ENCODE peak calls at places on chromosomes 13 and 19, in five cellular contexts. One of them, this sample, is unnamed.

GRCh38 chr13:113061796-113062425 is 43.7 kb upstream of the F7 start:
- DNase-seq in B cell: no peak
- DNase-seq in HTR-8/SVneo: no peak
- DNase-seq in CD8-positive, alpha-beta memory T cell: no peak
- DNase-seq in stimulated activated CD8-positive, alpha-beta memory T cell treated with anti-CD3 and anti-CD28 coated beads, Interleukin-7, amount 100 ng/mL, for 1 hour: no peak
- DNase-seq in this sample: no peak

GRCh38 chr19:10070730-10071446 is 15.2 kb upstream of the SHFL start:
- DNase-seq in B cell: no peak
- DNase-seq in HTR-8/SVneo: no peak
- DNase-seq in CD8-positive, alpha-beta memory T cell: no peak
- DNase-seq in stimulated activated CD8-positive, alpha-beta memory T cell treated with anti-CD3 and anti-CD28 coated beads, Interleukin-7, amount 100 ng/mL, for 1 hour: no peak
- DNase-seq in this sample: no peak

GRCh38 chr13:32548837-32549236 is 10.2 kb upstream of the N4BP2L2 start:
- DNase-seq in B cell: no peak
- DNase-seq in HTR-8/SVneo: no peak
- DNase-seq in CD8-positive, alpha-beta memory T cell: no peak
- DNase-seq in stimulated activated CD8-positive, alpha-beta memory T cell treated with anti-CD3 and anti-CD28 coated beads, Interleukin-7, amount 100 ng/mL, for 1 hour: no peak
- DNase-seq in this sample: peak; percentile 77

GRCh38 chr19:36059180-36059910 is 4.6 kb downstream of the WDR62 start:
- DNase-seq in B cell: no peak
- DNase-seq in HTR-8/SVneo: no peak
- DNase-seq in CD8-positive, alpha-beta memory T cell: no peak
- DNase-seq in stimulated activated CD8-positive, alpha-beta memory T cell treated with anti-CD3 and anti-CD28 coated beads, Interleukin-7, amount 100 ng/mL, for 1 hour: no peak
- DNase-seq in this sample: no peak

GRCh38 chr13:51317262-51317661 is 22.2 kb upstream of the SERPINE3 start:
- DNase-seq in B cell: no peak
- DNase-seq in HTR-8/SVneo: no peak
- DNase-seq in CD8-positive, alpha-beta memory T cell: no peak
- DNase-seq in stimulated activated CD8-positive, alpha-beta memory T cell treated with anti-CD3 and anti-CD28 coated beads, Interleukin-7, amount 100 ng/mL, for 1 hour: no peak
- DNase-seq in this sample: no peak

GRCh38 chr19:15282311-15282705 is 50.0 kb downstream of the BRD4 start:
- DNase-seq in B cell: no peak
- DNase-seq in HTR-8/SVneo: no peak
- DNase-seq in CD8-positive, alpha-beta memory T cell: no peak
- DNase-seq in stimulated activated CD8-positive, alpha-beta memory T cell treated with anti-CD3 and anti-CD28 coated beads, Interleukin-7, amount 100 ng/mL, for 1 hour: no peak
- DNase-seq in this sample: no peak

GRCh38 chr19:28880735-28881401 is 332.1 kb downstream of the UQCRFS1 start:
- DNase-seq in B cell: no peak
- DNase-seq in HTR-8/SVneo: no peak
- DNase-seq in CD8-positive, alpha-beta memory T cell: no peak
- DNase-seq in stimulated activated CD8-positive, alpha-beta memory T cell treated with anti-CD3 and anti-CD28 coated beads, Interleukin-7, amount 100 ng/mL, for 1 hour: no peak
- DNase-seq in this sample: no peak

GRCh38 chr19:34237939-34238338 is 16.4 kb upstream of the GARRE1 start:
- DNase-seq in B cell: no peak
- DNase-seq in HTR-8/SVneo: no peak
- DNase-seq in CD8-positive, alpha-beta memory T cell: no peak
- DNase-seq in stimulated activated CD8-positive, alpha-beta memory T cell treated with anti-CD3 and anti-CD28 coated beads, Interleukin-7, amount 100 ng/mL, for 1 hour: no peak
- DNase-seq in this sample: no peak

GRCh38 chr19:10567696-10568443 is 909 bp downstream of the CDKN2D start:
- DNase-seq in B cell: no peak
- DNase-seq in HTR-8/SVneo: no peak
- DNase-seq in CD8-positive, alpha-beta memory T cell: no peak
- DNase-seq in stimulated activated CD8-positive, alpha-beta memory T cell treated with anti-CD3 and anti-CD28 coated beads, Interleukin-7, amount 100 ng/mL, for 1 hour: no peak
- DNase-seq in this sample: no peak

GRCh38 chr19:16202320-16203255 is 4.9 kb downstream of the AP1M1 start:
- DNase-seq in B cell: no peak
- DNase-seq in HTR-8/SVneo: no peak
- DNase-seq in CD8-positive, alpha-beta memory T cell: no peak
- DNase-seq in stimulated activated CD8-positive, alpha-beta memory T cell treated with anti-CD3 and anti-CD28 coated beads, Interleukin-7, amount 100 ng/mL, for 1 hour: no peak
- DNase-seq in this sample: peak; percentile 50

GRCh38 chr19:40588110-40588854 is 11.6 kb downstream of the SHKBP1 start:
- DNase-seq in B cell: no peak
- DNase-seq in HTR-8/SVneo: peak; percentile 44
- DNase-seq in CD8-positive, alpha-beta memory T cell: no peak
- DNase-seq in stimulated activated CD8-positive, alpha-beta memory T cell treated with anti-CD3 and anti-CD28 coated beads, Interleukin-7, amount 100 ng/mL, for 1 hour: no peak
- DNase-seq in this sample: peak; percentile 42

GRCh38 chr13:27362064-27362751 is 62.2 kb upstream of the GTF3A start:
- DNase-seq in B cell: peak; percentile 85
- DNase-seq in HTR-8/SVneo: peak; percentile 85
- DNase-seq in CD8-positive, alpha-beta memory T cell: peak; percentile 67
- DNase-seq in stimulated activated CD8-positive, alpha-beta memory T cell treated with anti-CD3 and anti-CD28 coated beads, Interleukin-7, amount 100 ng/mL, for 1 hour: peak; percentile 60
- DNase-seq in this sample: peak; percentile 81

This sample was measured in choroid plexus epithelial cell.